ENCODE peak calls at places on chromosomes 13 and 19, in four cellular contexts. One of them, this sample, is unnamed.

GRCh38 chr13:89458456-89458855 is 1787.3 kb downstream of the SLITRK5 start:
- DNase-seq in brain microvascular endothelial cell: no peak
- DNase-seq in cardiac muscle cell: no peak
- DNase-seq in choroid plexus epithelial cell: peak; percentile 18
- DNase-seq in this sample: peak; percentile 9

GRCh38 chr13:24802074-24802473 is 38.1 kb downstream of the RNF17 start:
- DNase-seq in brain microvascular endothelial cell: no peak
- DNase-seq in cardiac muscle cell: no peak
- DNase-seq in choroid plexus epithelial cell: peak; percentile 1
- DNase-seq in this sample: peak; percentile 27

GRCh38 chr13:89097994-89098393 is 1426.8 kb downstream of the SLITRK5 start:
- DNase-seq in brain microvascular endothelial cell: no peak
- DNase-seq in cardiac muscle cell: no peak
- DNase-seq in choroid plexus epithelial cell: no peak
- DNase-seq in this sample: no peak

GRCh38 chr19:39325778-39326680 is 5.4 kb upstream of the LRFN1 start:
- DNase-seq in brain microvascular endothelial cell: peak; percentile 9
- DNase-seq in cardiac muscle cell: no peak
- DNase-seq in choroid plexus epithelial cell: no peak
- DNase-seq in this sample: peak; percentile 16

GRCh38 chr13:26721251-26721939 is 39.2 kb downstream of the GPR12 start:
- DNase-seq in brain microvascular endothelial cell: no peak
- DNase-seq in cardiac muscle cell: no peak
- DNase-seq in choroid plexus epithelial cell: peak; percentile 25
- DNase-seq in this sample: no peak

GRCh38 chr13:113904411-113904810 is 40.5 kb upstream of the GAS6 start:
- DNase-seq in brain microvascular endothelial cell: no peak
- DNase-seq in cardiac muscle cell: peak; percentile 59
- DNase-seq in choroid plexus epithelial cell: peak; percentile 48
- DNase-seq in this sample: peak; percentile 66

GRCh38 chr19:11268783-11269267 is 6.5 kb upstream of the DOCK6 start:
- DNase-seq in brain microvascular endothelial cell: peak; percentile 82
- DNase-seq in cardiac muscle cell: no peak
- DNase-seq in choroid plexus epithelial cell: peak; percentile 91
- DNase-seq in this sample: peak; percentile 90

GRCh38 chr19:55175117-55175867 is 4.8 kb downstream of the SYT5 start:
- DNase-seq in brain microvascular endothelial cell: no peak
- DNase-seq in cardiac muscle cell: no peak
- DNase-seq in choroid plexus epithelial cell: no peak
- DNase-seq in this sample: no peak

GRCh38 chr13:97298816-97299215 is 76.7 kb downstream of the MBNL2 start:
- DNase-seq in brain microvascular endothelial cell: no peak
- DNase-seq in cardiac muscle cell: no peak
- DNase-seq in choroid plexus epithelial cell: peak; percentile 31
- DNase-seq in this sample: no peak

GRCh38 chr19:18419699-18420460 is 682 bp downstream of the SSBP4 start:
- DNase-seq in brain microvascular endothelial cell: no peak
- DNase-seq in cardiac muscle cell: no peak
- DNase-seq in choroid plexus epithelial cell: no peak
- DNase-seq in this sample: no peak

DNA sequence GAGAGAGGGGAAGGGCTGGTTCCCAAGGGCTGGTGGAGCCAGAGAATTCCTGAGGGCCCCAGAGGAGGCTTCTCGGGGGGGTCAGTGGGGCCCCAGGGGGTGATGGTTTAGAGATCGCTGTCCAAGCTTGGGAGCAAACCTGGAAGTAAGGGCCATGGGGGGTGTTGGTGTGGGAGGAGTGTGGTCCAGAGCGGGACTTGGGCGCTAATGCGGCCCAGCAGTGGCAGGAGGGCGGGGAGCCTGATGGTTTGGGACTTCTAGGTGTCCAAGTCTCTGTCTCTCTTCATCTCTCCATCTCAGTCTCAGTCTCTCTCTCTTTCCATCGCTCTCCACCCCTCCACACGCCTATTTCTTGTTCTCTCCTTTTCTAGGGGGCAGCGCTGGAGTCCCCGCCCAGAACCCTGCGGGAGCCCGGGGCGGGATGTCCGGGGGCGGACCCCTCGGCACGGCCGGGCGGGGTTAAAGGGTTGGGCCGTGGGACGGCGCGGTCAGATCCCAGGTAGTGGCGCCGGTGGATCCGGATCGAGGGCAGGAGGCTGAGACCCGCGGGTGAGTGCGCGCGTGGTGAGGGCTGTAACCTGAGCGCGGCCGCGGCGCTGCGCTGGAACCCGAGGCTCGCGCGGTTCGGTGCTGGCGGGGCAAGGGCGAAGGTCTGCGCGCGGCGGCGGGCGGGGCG is at the start of gene CYP4F22:
- DNase-seq in brain microvascular endothelial cell: no peak
- DNase-seq in cardiac muscle cell: no peak
- DNase-seq in choroid plexus epithelial cell: no peak
- DNase-seq in this sample: no peak
- H3K4me3 ChIP-seq in brain microvascular endothelial cell: no peak within 1 kb of the TSS
- H3K4me3 ChIP-seq in cardiac muscle cell: no peak within 1 kb of the TSS
- H3K4me3 ChIP-seq in choroid plexus epithelial cell: no peak within 1 kb of the TSS
- H3K4me3 ChIP-seq in this sample: no peak within 1 kb of the TSS

GRCh38 chr13:19818223-19818842 is 35.6 kb upstream of the PSPC1 start:
- DNase-seq in brain microvascular endothelial cell: peak; percentile 8
- DNase-seq in cardiac muscle cell: peak; percentile 75
- DNase-seq in choroid plexus epithelial cell: peak; percentile 50
- DNase-seq in this sample: no peak
- TF ChIP-seq CTCF in brain microvascular endothelial cell: peak; percentile 75
- TF ChIP-seq CTCF in cardiac muscle cell: peak; percentile 66
- TF ChIP-seq CTCF in choroid plexus epithelial cell: peak; percentile 72
- TF ChIP-seq CTCF in this sample: peak; percentile 50

GRCh38 chr19:47483200-47483599 is 819 bp downstream of the KPTN start:
- DNase-seq in brain microvascular endothelial cell: no peak
- DNase-seq in cardiac muscle cell: no peak
- DNase-seq in choroid plexus epithelial cell: no peak
- DNase-seq in this sample: no peak
- H3K4me3 ChIP-seq in brain microvascular endothelial cell: peak overlapping the region; percentile 75
- H3K4me3 ChIP-seq in cardiac muscle cell: no peak overlapping the region
- H3K4me3 ChIP-seq in choroid plexus epithelial cell: peak overlapping the region; percentile 71
- H3K4me3 ChIP-seq in this sample: peak overlapping the region; percentile 64

DNA sequence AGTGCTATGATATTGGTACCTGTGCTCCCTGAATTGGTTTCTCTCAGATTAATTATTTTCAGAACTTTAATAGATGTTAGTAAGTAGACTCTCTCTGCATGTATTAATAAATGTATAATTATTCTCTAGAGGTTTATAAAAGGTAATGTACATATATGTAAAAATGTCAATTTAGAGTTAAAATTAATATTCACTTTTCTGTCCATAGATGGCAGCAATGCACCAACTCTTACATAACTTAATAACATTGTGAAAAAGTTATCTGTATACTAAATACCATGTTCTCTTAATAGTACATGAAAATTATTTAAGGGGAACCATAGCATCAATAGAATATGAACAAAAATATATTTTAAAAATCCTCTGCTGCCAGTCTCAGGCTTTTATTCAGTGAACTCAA is 515.0 kb upstream of the KLHL1 start:
- DNase-seq in brain microvascular endothelial cell: no peak
- DNase-seq in cardiac muscle cell: no peak
- DNase-seq in choroid plexus epithelial cell: peak; percentile 35
- DNase-seq in this sample: peak; percentile 16
- TF ChIP-seq CTCF in brain microvascular endothelial cell: no peak
- TF ChIP-seq CTCF in cardiac muscle cell: peak; percentile 32
- TF ChIP-seq CTCF in choroid plexus epithelial cell: peak; percentile 46
- TF ChIP-seq CTCF in this sample: peak; percentile 24

GRCh38 chr13:44272692-44273091 is 100.9 kb upstream of the SERP2 start:
- DNase-seq in brain microvascular endothelial cell: peak; percentile 46
- DNase-seq in cardiac muscle cell: no peak
- DNase-seq in choroid plexus epithelial cell: peak; percentile 77
- DNase-seq in this sample: peak; percentile 51

GRCh38 chr13:44273216-44273615 is 100.4 kb upstream of the SERP2 start:
- DNase-seq in brain microvascular endothelial cell: no peak
- DNase-seq in cardiac muscle cell: no peak
- DNase-seq in choroid plexus epithelial cell: no peak
- DNase-seq in this sample: no peak

GRCh38 chr13:44274838-44275237 is 98.8 kb upstream of the SERP2 start:
- DNase-seq in brain microvascular endothelial cell: no peak
- DNase-seq in cardiac muscle cell: peak; percentile 32
- DNase-seq in choroid plexus epithelial cell: no peak
- DNase-seq in this sample: no peak

GRCh38 chr13:44276061-44276460 is 97.6 kb upstream of the SERP2 start:
- DNase-seq in brain microvascular endothelial cell: no peak
- DNase-seq in cardiac muscle cell: no peak
- DNase-seq in choroid plexus epithelial cell: no peak
- DNase-seq in this sample: no peak

DNA sequence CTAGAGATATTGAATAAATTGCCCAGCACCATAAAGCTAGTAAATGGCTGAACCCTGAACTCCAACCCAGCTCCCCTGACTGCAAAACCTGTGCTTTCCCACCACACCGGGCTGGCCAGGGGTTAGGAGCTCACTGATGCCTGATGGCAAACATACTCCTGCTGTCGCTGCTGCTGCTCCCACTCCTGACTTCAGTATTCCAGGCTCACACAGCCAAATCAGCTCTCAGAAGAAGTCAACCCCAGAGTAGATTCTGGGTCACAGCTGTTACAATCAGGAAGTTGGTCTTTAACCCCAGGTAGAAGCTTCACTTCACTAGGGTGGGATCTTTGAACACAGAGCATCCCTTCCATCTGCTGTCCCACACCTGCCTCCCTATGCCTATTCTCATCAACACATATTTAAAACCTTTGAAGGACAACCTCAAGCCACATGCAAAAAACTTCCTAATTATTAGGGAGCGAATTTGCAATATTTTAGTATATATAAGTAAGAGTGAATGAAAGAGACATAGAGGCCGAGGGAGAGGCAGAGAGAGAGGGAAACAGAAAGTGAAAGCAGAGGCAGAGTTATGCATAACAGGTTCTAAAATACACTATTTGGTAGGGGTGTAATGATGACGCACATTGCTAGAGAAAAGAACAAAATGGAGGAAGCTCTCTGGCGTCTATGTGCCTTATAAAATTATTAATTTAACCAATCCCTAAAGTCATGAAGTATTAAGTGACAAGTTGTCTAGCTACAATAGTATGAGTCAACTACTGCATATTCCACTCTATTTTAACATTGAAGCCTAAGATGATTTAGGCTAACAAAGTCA is 99.4 kb upstream of the SERP2 start:
- DNase-seq in brain microvascular endothelial cell: no peak
- DNase-seq in cardiac muscle cell: no peak
- DNase-seq in choroid plexus epithelial cell: peak; percentile 65
- DNase-seq in this sample: peak; percentile 80
- H3K4me3 ChIP-seq in brain microvascular endothelial cell: no peak overlapping the region
- H3K4me3 ChIP-seq in cardiac muscle cell: no peak overlapping the region
- H3K4me3 ChIP-seq in choroid plexus epithelial cell: no peak overlapping the region
- H3K4me3 ChIP-seq in this sample: no peak overlapping the region

GRCh38 chr13:91946498-91947070 is 548.2 kb downstream of the GPC5 start:
- DNase-seq in brain microvascular endothelial cell: no peak
- DNase-seq in cardiac muscle cell: peak; percentile 41
- DNase-seq in choroid plexus epithelial cell: peak; percentile 62
- DNase-seq in this sample: peak; percentile 21
- TF ChIP-seq CTCF in brain microvascular endothelial cell: peak; percentile 72
- TF ChIP-seq CTCF in cardiac muscle cell: peak; percentile 68
- TF ChIP-seq CTCF in choroid plexus epithelial cell: peak; percentile 76
- TF ChIP-seq CTCF in this sample: peak; percentile 3

GRCh38 chr13:86760620-86761019 is 910.6 kb upstream of the SLITRK5 start:
- DNase-seq in brain microvascular endothelial cell: no peak
- DNase-seq in cardiac muscle cell: no peak
- DNase-seq in choroid plexus epithelial cell: no peak
- DNase-seq in this sample: no peak
- H3K4me3 ChIP-seq in brain microvascular endothelial cell: no peak overlapping the region
- H3K4me3 ChIP-seq in cardiac muscle cell: no peak overlapping the region
- H3K4me3 ChIP-seq in choroid plexus epithelial cell: no peak overlapping the region
- H3K4me3 ChIP-seq in this sample: no peak overlapping the region